ENCODE peak calls at places on chromosome 9, in nine cellular contexts. One of them, this sample, is unnamed.
A peak's percentile ranks its signal among the peaks of the same experiment; 100 is the strongest.

GRCh38 chr9:6007770-6008168 is 7.7 kb downstream of the RANBP6 start:
- DNase-seq in transverse colon: peak; percentile 86
- DNase-seq in K562: peak; percentile 70
- DNase-seq in uterus: peak; percentile 82
- DNase-seq in body of pancreas: peak; percentile 83
- DNase-seq in stomach: peak; percentile 74
- DNase-seq in adrenal gland: peak; percentile 84
- DNase-seq in GM12891: peak; percentile 47
- DNase-seq in Peyer's patch: peak; percentile 80
- DNase-seq in this sample: peak; percentile 96

GRCh38 chr9:35488566-35489312 is 1.2 kb upstream of the RUSC2 start:
- DNase-seq in transverse colon: no peak
- DNase-seq in K562: no peak
- DNase-seq in uterus: no peak
- DNase-seq in body of pancreas: peak; percentile 49
- DNase-seq in stomach: no peak
- DNase-seq in adrenal gland: no peak
- DNase-seq in GM12891: no peak
- DNase-seq in Peyer's patch: no peak
- DNase-seq in this sample: no peak

GRCh38 chr9:111036946-111037743 is 1.1 kb downstream of the LPAR1 start:
- DNase-seq in transverse colon: no peak
- DNase-seq in K562: no peak
- DNase-seq in uterus: no peak
- DNase-seq in body of pancreas: no peak
- DNase-seq in stomach: no peak
- DNase-seq in adrenal gland: no peak
- DNase-seq in GM12891: no peak
- DNase-seq in Peyer's patch: no peak
- DNase-seq in this sample: no peak

GRCh38 chr9:135474915-135475314 is 4.7 kb upstream of the PPP1R26 start:
- DNase-seq in transverse colon: no peak
- DNase-seq in K562: peak; percentile 72
- DNase-seq in uterus: no peak
- DNase-seq in body of pancreas: no peak
- DNase-seq in stomach: peak; percentile 40
- DNase-seq in adrenal gland: no peak
- DNase-seq in GM12891: no peak
- DNase-seq in Peyer's patch: no peak
- DNase-seq in this sample: no peak

GRCh38 chr9:75088646-75089368 is 493 bp downstream of the OSTF1 start:
- DNase-seq in transverse colon: peak; percentile 71
- DNase-seq in K562: peak; percentile 27
- DNase-seq in uterus: peak; percentile 55
- DNase-seq in body of pancreas: peak; percentile 81
- DNase-seq in stomach: peak; percentile 84
- DNase-seq in adrenal gland: peak; percentile 85
- DNase-seq in GM12891: peak; percentile 26
- DNase-seq in Peyer's patch: peak; percentile 74
- DNase-seq in this sample: peak; percentile 94

GRCh38 chr9:137973829-137974416 is 96.3 kb downstream of the CACNA1B start:
- DNase-seq in transverse colon: no peak
- DNase-seq in K562: no peak
- DNase-seq in uterus: peak; percentile 4
- DNase-seq in body of pancreas: no peak
- DNase-seq in stomach: peak; percentile 9
- DNase-seq in adrenal gland: peak; percentile 33
- DNase-seq in GM12891: no peak
- DNase-seq in Peyer's patch: no peak
- DNase-seq in this sample: peak; percentile 33

GRCh38 chr9:78062710-78063109 is 31.1 kb upstream of the GNAQ start:
- DNase-seq in transverse colon: no peak
- DNase-seq in K562: no peak
- DNase-seq in uterus: no peak
- DNase-seq in body of pancreas: no peak
- DNase-seq in stomach: no peak
- DNase-seq in adrenal gland: no peak
- DNase-seq in GM12891: no peak
- DNase-seq in Peyer's patch: no peak
- DNase-seq in this sample: no peak

GRCh38 chr9:2872307-2872940 is 28.5 kb upstream of the PUM3 start:
- DNase-seq in transverse colon: no peak
- DNase-seq in K562: no peak
- DNase-seq in uterus: no peak
- DNase-seq in body of pancreas: no peak
- DNase-seq in stomach: no peak
- DNase-seq in adrenal gland: no peak
- DNase-seq in GM12891: no peak
- DNase-seq in Peyer's patch: no peak
- DNase-seq in this sample: no peak

GRCh38 chr9:109780453-109781033 is 545 bp downstream of the PALM2AKAP2 start:
- DNase-seq in transverse colon: no peak
- DNase-seq in K562: no peak
- DNase-seq in uterus: no peak
- DNase-seq in body of pancreas: no peak
- DNase-seq in stomach: no peak
- DNase-seq in adrenal gland: no peak
- DNase-seq in GM12891: no peak
- DNase-seq in Peyer's patch: no peak
- DNase-seq in this sample: no peak

GRCh38 chr9:122819326-122819725 is 9.1 kb downstream of the PDCL start:
- DNase-seq in transverse colon: no peak
- DNase-seq in K562: no peak
- DNase-seq in uterus: no peak
- DNase-seq in body of pancreas: no peak
- DNase-seq in stomach: no peak
- DNase-seq in adrenal gland: no peak
- DNase-seq in GM12891: no peak
- DNase-seq in Peyer's patch: no peak
- DNase-seq in this sample: no peak

GRCh38 chr9:122814545-122814944 is 13.8 kb downstream of the PDCL start:
- DNase-seq in transverse colon: no peak
- DNase-seq in K562: no peak
- DNase-seq in uterus: no peak
- DNase-seq in body of pancreas: no peak
- DNase-seq in stomach: no peak
- DNase-seq in adrenal gland: peak; percentile 30
- DNase-seq in GM12891: no peak
- DNase-seq in Peyer's patch: no peak
- DNase-seq in this sample: no peak

GRCh38 chr9:122815544-122815943 is 12.8 kb downstream of the PDCL start:
- DNase-seq in transverse colon: no peak
- DNase-seq in K562: no peak
- DNase-seq in uterus: no peak
- DNase-seq in body of pancreas: no peak
- DNase-seq in stomach: no peak
- DNase-seq in adrenal gland: no peak
- DNase-seq in GM12891: no peak
- DNase-seq in Peyer's patch: no peak
- DNase-seq in this sample: no peak

GRCh38 chr9:122812736-122813135 is 12.8 kb downstream of the OR1K1 start:
- DNase-seq in transverse colon: no peak
- DNase-seq in K562: no peak
- DNase-seq in uterus: no peak
- DNase-seq in body of pancreas: no peak
- DNase-seq in stomach: no peak
- DNase-seq in adrenal gland: peak; percentile 20
- DNase-seq in GM12891: no peak
- DNase-seq in Peyer's patch: no peak
- DNase-seq in this sample: no peak

DNA sequence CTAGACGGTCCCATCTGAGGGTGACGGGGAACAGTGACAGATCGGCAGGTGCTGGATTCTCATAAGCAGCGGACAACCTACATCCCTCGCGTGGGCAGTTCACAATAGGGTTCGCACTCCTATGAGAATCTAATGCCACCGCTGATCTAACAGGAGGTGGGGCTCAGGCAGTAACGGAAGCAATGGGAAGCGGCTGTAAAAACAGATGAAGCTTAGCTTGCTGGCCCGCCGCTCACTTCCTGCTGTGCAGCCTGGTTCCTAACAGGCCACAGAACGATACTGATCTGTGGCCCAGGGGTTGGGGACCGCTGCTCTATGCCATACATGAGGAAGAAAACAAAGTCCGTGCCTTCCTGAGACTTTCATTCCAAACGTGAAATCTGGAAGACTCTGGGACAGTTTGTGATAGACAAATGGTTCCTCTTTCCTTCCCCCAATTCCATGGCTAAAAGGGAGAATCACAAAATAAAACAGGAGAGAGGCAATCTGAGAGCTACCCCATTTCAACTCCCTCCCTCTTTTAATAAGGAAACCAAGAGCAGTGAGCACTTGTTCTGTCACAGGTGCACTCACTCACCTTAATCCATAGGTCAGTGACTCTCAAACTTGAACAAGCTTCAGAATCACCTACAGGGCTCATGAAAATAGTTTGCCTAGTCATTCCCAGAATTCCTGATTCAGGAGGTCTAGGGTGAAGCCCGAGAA is 12.1 kb downstream of the PDCL start:
- DNase-seq in transverse colon: peak; percentile 18
- DNase-seq in K562: no peak
- DNase-seq in uterus: peak; percentile 22
- DNase-seq in body of pancreas: no peak
- DNase-seq in stomach: no peak
- DNase-seq in adrenal gland: peak; percentile 75
- DNase-seq in GM12891: no peak
- DNase-seq in Peyer's patch: peak; percentile 47
- DNase-seq in this sample: peak; percentile 87
- TF ChIP-seq POLR2A in transverse colon: no peak
- TF ChIP-seq POLR2A in K562: no peak
- TF ChIP-seq POLR2A in uterus: no peak
- TF ChIP-seq POLR2A in body of pancreas: no peak
- TF ChIP-seq POLR2A in stomach: no peak
- TF ChIP-seq POLR2A in adrenal gland: no peak
- TF ChIP-seq POLR2A in GM12891: no peak
- TF ChIP-seq POLR2A in Peyer's patch: no peak
- TF ChIP-seq POLR2A in this sample: no peak

DNA sequence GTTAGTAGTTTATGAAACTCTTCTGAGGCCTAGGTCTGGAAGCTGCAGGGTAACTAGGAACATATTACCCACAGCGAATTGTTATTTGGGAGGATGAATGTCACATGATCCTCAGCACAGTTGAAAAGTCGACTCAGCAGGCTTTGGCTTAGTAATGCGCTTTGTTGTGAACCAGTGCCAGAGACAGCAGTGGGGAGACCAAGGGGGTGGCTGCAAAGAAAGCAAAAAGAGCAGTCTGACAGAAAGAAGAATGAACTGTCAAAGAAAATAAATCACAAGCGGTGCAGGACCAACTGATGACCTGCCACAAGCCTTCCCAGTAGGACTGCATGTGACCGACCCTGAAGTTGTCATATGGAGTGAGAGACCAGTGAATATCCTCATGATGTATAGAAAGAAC is 170.0 kb downstream of the CCDC171 start:
- DNase-seq in transverse colon: no peak
- DNase-seq in K562: no peak
- DNase-seq in uterus: no peak
- DNase-seq in body of pancreas: no peak
- DNase-seq in stomach: no peak
- DNase-seq in adrenal gland: no peak
- DNase-seq in GM12891: no peak
- DNase-seq in Peyer's patch: no peak
- DNase-seq in this sample: no peak
- TF ChIP-seq POLR2A in transverse colon: no peak
- TF ChIP-seq POLR2A in K562: no peak
- TF ChIP-seq POLR2A in uterus: no peak
- TF ChIP-seq POLR2A in body of pancreas: no peak
- TF ChIP-seq POLR2A in stomach: no peak
- TF ChIP-seq POLR2A in adrenal gland: no peak
- TF ChIP-seq POLR2A in GM12891: no peak
- TF ChIP-seq POLR2A in Peyer's patch: no peak
- TF ChIP-seq POLR2A in this sample: no peak

GRCh38 chr9:15553528-15553898 is 670 bp downstream of the CCDC171 start:
- DNase-seq in transverse colon: no peak
- DNase-seq in K562: no peak
- DNase-seq in uterus: no peak
- DNase-seq in body of pancreas: no peak
- DNase-seq in stomach: no peak
- DNase-seq in adrenal gland: no peak
- DNase-seq in GM12891: no peak
- DNase-seq in Peyer's patch: no peak
- DNase-seq in this sample: no peak

GRCh38 chr9:15552641-15553527 is at the start of gene CCDC171:
- DNase-seq in transverse colon: peak; percentile 93
- DNase-seq in K562: peak; percentile 86
- DNase-seq in uterus: peak; percentile 93
- DNase-seq in body of pancreas: peak; percentile 94
- DNase-seq in stomach: peak; percentile 92
- DNase-seq in adrenal gland: peak; percentile 97
- DNase-seq in GM12891: peak; percentile 91
- DNase-seq in Peyer's patch: peak; percentile 78
- DNase-seq in this sample: peak; percentile 96
- TF ChIP-seq POLR2A in transverse colon: peak; percentile 79
- TF ChIP-seq POLR2A in K562: peak; percentile 46
- TF ChIP-seq POLR2A in uterus: peak; percentile 68
- TF ChIP-seq POLR2A in body of pancreas: peak; percentile 85
- TF ChIP-seq POLR2A in stomach: no peak
- TF ChIP-seq POLR2A in adrenal gland: peak; percentile 24
- TF ChIP-seq POLR2A in GM12891: peak; percentile 64
- TF ChIP-seq POLR2A in Peyer's patch: peak; percentile 60
- TF ChIP-seq POLR2A in this sample: peak; percentile 9

DNA sequence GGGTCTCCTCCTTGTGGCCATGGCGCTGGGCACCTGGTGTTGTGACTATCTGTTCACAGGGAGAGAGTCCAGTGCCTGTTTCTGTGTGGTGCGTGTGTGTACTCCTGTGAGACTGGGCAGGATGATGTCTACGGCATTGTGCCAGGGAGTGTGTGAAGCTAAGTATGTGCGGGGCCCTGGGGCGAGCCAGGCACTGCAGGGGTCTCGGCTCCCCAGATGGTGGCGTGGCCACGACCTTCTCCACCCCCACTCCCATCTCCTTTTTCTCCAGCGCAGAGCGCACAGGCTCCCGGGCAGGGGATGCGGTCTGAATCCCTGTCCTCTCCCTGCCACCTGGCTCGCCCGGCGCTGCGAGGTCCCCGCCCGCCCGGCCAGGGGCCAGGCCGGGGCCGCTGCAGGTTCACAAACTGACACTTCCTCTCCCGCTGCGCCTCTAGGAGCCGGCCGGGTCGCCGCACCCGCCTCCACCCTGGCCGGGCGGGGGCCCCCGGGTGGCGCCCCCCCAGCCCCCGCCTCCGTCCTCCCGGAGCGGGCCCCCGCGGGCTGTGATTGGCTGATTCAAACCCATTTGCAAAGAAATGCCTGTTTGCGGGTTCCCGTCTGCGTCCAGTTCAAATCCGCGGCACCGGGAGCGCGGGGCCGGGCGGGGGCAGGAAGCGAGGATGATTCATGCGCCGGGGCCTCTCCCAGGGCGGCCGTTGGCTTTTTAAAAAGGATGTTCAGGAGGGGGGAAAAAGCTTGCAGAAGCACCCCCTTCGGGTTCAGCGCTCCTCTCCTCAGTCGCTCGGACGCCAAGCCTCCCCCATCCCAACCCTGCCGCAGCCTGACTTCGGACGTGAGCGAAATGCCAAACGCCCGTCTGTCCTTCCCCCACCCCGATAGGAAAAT is 790 bp downstream of the PHF19 start:
- DNase-seq in transverse colon: peak; percentile 89
- DNase-seq in K562: peak; percentile 100
- DNase-seq in uterus: peak; percentile 88
- DNase-seq in body of pancreas: peak; percentile 60
- DNase-seq in stomach: peak; percentile 79
- DNase-seq in adrenal gland: peak; percentile 93
- DNase-seq in GM12891: peak; percentile 89
- DNase-seq in Peyer's patch: peak; percentile 77
- DNase-seq in this sample: peak; percentile 93
- TF ChIP-seq POLR2A in transverse colon: peak; percentile 37
- TF ChIP-seq POLR2A in K562: no peak
- TF ChIP-seq POLR2A in uterus: peak; percentile 17
- TF ChIP-seq POLR2A in body of pancreas: peak; percentile 25
- TF ChIP-seq POLR2A in stomach: no peak
- TF ChIP-seq POLR2A in adrenal gland: peak; percentile 12
- TF ChIP-seq POLR2A in GM12891: no peak
- TF ChIP-seq POLR2A in Peyer's patch: no peak
- TF ChIP-seq POLR2A in this sample: no peak

This sample was measured in spleen.